ENCODE peak calls at places on chromosomes 2 and 18, in nine cellular contexts. One of them, this sample, is unnamed.
A peak's percentile ranks its signal among the peaks of the same experiment; 100 is the strongest.

GRCh38 chr2:8090748-8091700 is 590.8 kb upstream of the ID2 start:
- DNase-seq in body of pancreas: peak; percentile 44
- DNase-seq in fibroblast of mammary gland: peak; percentile 99
- DNase-seq in dorsolateral prefrontal cortex: no peak
- DNase-seq in mucosa of descending colon: peak; percentile 64
- DNase-seq in activated B cell treated with CpG ODN at 0.5 μM for 24 hours: no peak
- DNase-seq in Calu3: peak; percentile 59
- DNase-seq in A549: peak; percentile 8
- DNase-seq in foreskin fibroblast: peak; percentile 98
- DNase-seq in this sample: peak; percentile 87

GRCh38 chr18:41756141-41756540 is 198.9 kb upstream of the PIK3C3 start:
- DNase-seq in foreskin fibroblast: no peak
- DNase-seq in fibroblast of mammary gland: no peak
- DNase-seq in Calu3: no peak
- DNase-seq in A549: no peak
- DNase-seq in activated B cell treated with CpG ODN at 0.5 μM for 24 hours: no peak
- DNase-seq in mucosa of descending colon: no peak
- DNase-seq in dorsolateral prefrontal cortex: no peak
- DNase-seq in body of pancreas: no peak
- DNase-seq in this sample: no peak

GRCh38 chr2:40488927-40489677 is 37.2 kb upstream of the SLC8A1 start:
- DNase-seq in Calu3: no peak
- DNase-seq in fibroblast of mammary gland: peak; percentile 28
- DNase-seq in activated B cell treated with CpG ODN at 0.5 μM for 24 hours: no peak
- DNase-seq in A549: no peak
- DNase-seq in dorsolateral prefrontal cortex: no peak
- DNase-seq in mucosa of descending colon: no peak
- DNase-seq in body of pancreas: no peak
- DNase-seq in foreskin fibroblast: peak; percentile 59
- DNase-seq in this sample: peak; percentile 25

GRCh38 chr2:24721470-24721869 is 71.7 kb downstream of the PTRHD1 start:
- DNase-seq in A549: no peak
- DNase-seq in mucosa of descending colon: no peak
- DNase-seq in Calu3: no peak
- DNase-seq in fibroblast of mammary gland: peak; percentile 89
- DNase-seq in foreskin fibroblast: peak; percentile 94
- DNase-seq in body of pancreas: peak; percentile 60
- DNase-seq in dorsolateral prefrontal cortex: peak; percentile 81
- DNase-seq in activated B cell treated with CpG ODN at 0.5 μM for 24 hours: no peak
- DNase-seq in this sample: peak; percentile 58

GRCh38 chr2:97900806-97901205 is 94.9 kb downstream of the TMEM131 start:
- DNase-seq in body of pancreas: no peak
- DNase-seq in activated B cell treated with CpG ODN at 0.5 μM for 24 hours: no peak
- DNase-seq in Calu3: no peak
- DNase-seq in mucosa of descending colon: no peak
- DNase-seq in foreskin fibroblast: peak; percentile 42
- DNase-seq in fibroblast of mammary gland: no peak
- DNase-seq in A549: no peak
- DNase-seq in dorsolateral prefrontal cortex: no peak
- DNase-seq in this sample: no peak

GRCh38 chr2:9739508-9739907 is 103.8 kb upstream of the TAF1B start:
- DNase-seq in Calu3: peak; percentile 50
- DNase-seq in foreskin fibroblast: peak; percentile 34
- DNase-seq in fibroblast of mammary gland: no peak
- DNase-seq in dorsolateral prefrontal cortex: no peak
- DNase-seq in A549: no peak
- DNase-seq in body of pancreas: no peak
- DNase-seq in activated B cell treated with CpG ODN at 0.5 μM for 24 hours: no peak
- DNase-seq in mucosa of descending colon: peak; percentile 87
- DNase-seq in this sample: no peak

GRCh38 chr18:28736951-28737350 is 560.0 kb upstream of the CDH2 start:
- DNase-seq in dorsolateral prefrontal cortex: no peak
- DNase-seq in mucosa of descending colon: no peak
- DNase-seq in foreskin fibroblast: peak; percentile 26
- DNase-seq in activated B cell treated with CpG ODN at 0.5 μM for 24 hours: no peak
- DNase-seq in body of pancreas: no peak
- DNase-seq in fibroblast of mammary gland: peak; percentile 19
- DNase-seq in Calu3: no peak
- DNase-seq in A549: no peak
- DNase-seq in this sample: peak; percentile 7

GRCh38 chr18:28176933-28177827 is at the start of gene CDH2:
- DNase-seq in body of pancreas: peak; percentile 13
- DNase-seq in mucosa of descending colon: no peak
- DNase-seq in activated B cell treated with CpG ODN at 0.5 μM for 24 hours: no peak
- DNase-seq in dorsolateral prefrontal cortex: peak; percentile 73
- DNase-seq in foreskin fibroblast: peak; percentile 81
- DNase-seq in A549: peak; percentile 66
- DNase-seq in Calu3: no peak
- DNase-seq in fibroblast of mammary gland: peak; percentile 83
- DNase-seq in this sample: peak; percentile 82

DNA sequence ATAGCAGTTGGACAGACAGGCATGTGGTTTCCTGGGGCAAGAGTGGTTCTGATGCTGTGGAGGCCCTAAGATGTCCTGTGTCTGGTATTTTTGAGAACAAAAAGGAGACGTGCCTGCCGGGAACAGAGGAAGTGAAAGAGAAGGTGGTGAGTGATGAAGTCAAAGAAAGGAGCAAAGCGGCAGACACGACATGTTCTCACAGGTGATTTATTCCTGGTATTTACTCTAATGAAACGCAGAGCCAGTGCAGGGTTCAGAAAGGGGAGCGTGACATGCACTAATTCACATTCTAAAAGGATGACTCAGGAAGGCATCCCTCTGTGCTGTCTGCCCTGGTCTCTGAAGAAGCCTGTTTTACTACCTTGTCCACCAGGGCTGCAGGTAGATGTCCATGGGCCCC is 211.0 kb downstream of the KCNE4 start:
- DNase-seq in fibroblast of mammary gland: peak; percentile 20
- DNase-seq in foreskin fibroblast: peak; percentile 16
- DNase-seq in A549: no peak
- DNase-seq in body of pancreas: no peak
- DNase-seq in activated B cell treated with CpG ODN at 0.5 μM for 24 hours: no peak
- DNase-seq in dorsolateral prefrontal cortex: no peak
- DNase-seq in mucosa of descending colon: no peak
- DNase-seq in Calu3: no peak
- DNase-seq in this sample: peak; percentile 18
- TF ChIP-seq CTCF in fibroblast of mammary gland: no peak
- TF ChIP-seq CTCF in foreskin fibroblast: no peak
- TF ChIP-seq CTCF in A549: no peak
- TF ChIP-seq CTCF in body of pancreas: no peak
- TF ChIP-seq CTCF in activated B cell treated with CpG ODN at 0.5 μM for 24 hours: no peak
- TF ChIP-seq CTCF in dorsolateral prefrontal cortex: no peak
- TF ChIP-seq CTCF in mucosa of descending colon: no peak
- TF ChIP-seq CTCF in Calu3: no peak
- TF ChIP-seq CTCF in this sample: no peak

GRCh38 chr2:42810971-42811865 is 18.8 kb upstream of the HAAO start:
- DNase-seq in dorsolateral prefrontal cortex: no peak
- DNase-seq in mucosa of descending colon: peak; percentile 71
- DNase-seq in body of pancreas: peak; percentile 35
- DNase-seq in fibroblast of mammary gland: peak; percentile 54
- DNase-seq in A549: peak; percentile 32
- DNase-seq in Calu3: peak; percentile 35
- DNase-seq in foreskin fibroblast: peak; percentile 66
- DNase-seq in activated B cell treated with CpG ODN at 0.5 μM for 24 hours: no peak
- DNase-seq in this sample: no peak

GRCh38 chr2:42808301-42808700 is 15.9 kb upstream of the HAAO start:
- DNase-seq in activated B cell treated with CpG ODN at 0.5 μM for 24 hours: no peak
- DNase-seq in body of pancreas: no peak
- DNase-seq in Calu3: no peak
- DNase-seq in dorsolateral prefrontal cortex: no peak
- DNase-seq in mucosa of descending colon: no peak
- DNase-seq in fibroblast of mammary gland: no peak
- DNase-seq in foreskin fibroblast: no peak
- DNase-seq in A549: no peak
- DNase-seq in this sample: no peak

GRCh38 chr2:42809131-42809875 is 16.9 kb upstream of the HAAO start:
- DNase-seq in dorsolateral prefrontal cortex: no peak
- DNase-seq in A549: no peak
- DNase-seq in foreskin fibroblast: no peak
- DNase-seq in fibroblast of mammary gland: peak; percentile 79
- DNase-seq in mucosa of descending colon: no peak
- DNase-seq in activated B cell treated with CpG ODN at 0.5 μM for 24 hours: no peak
- DNase-seq in body of pancreas: peak; percentile 50
- DNase-seq in Calu3: no peak
- DNase-seq in this sample: no peak

GRCh38 chr2:42809876-42810125 is 17.4 kb upstream of the HAAO start:
- DNase-seq in Calu3: peak; percentile 89
- DNase-seq in dorsolateral prefrontal cortex: peak; percentile 70
- DNase-seq in body of pancreas: peak; percentile 85
- DNase-seq in mucosa of descending colon: peak; percentile 91
- DNase-seq in activated B cell treated with CpG ODN at 0.5 μM for 24 hours: peak; percentile 90
- DNase-seq in fibroblast of mammary gland: no peak
- DNase-seq in foreskin fibroblast: peak; percentile 94
- DNase-seq in A549: peak; percentile 80
- DNase-seq in this sample: peak; percentile 83

GRCh38 chr2:42810126-42810970 is 18.0 kb upstream of the HAAO start:
- DNase-seq in A549: peak; percentile 92
- DNase-seq in mucosa of descending colon: peak; percentile 95
- DNase-seq in foreskin fibroblast: peak; percentile 97
- DNase-seq in body of pancreas: peak; percentile 96
- DNase-seq in dorsolateral prefrontal cortex: peak; percentile 93
- DNase-seq in Calu3: peak; percentile 95
- DNase-seq in fibroblast of mammary gland: peak; percentile 96
- DNase-seq in activated B cell treated with CpG ODN at 0.5 μM for 24 hours: peak; percentile 96
- DNase-seq in this sample: peak; percentile 96
- TF ChIP-seq CTCF in A549: peak; percentile 3
- TF ChIP-seq CTCF in mucosa of descending colon: no peak
- TF ChIP-seq CTCF in foreskin fibroblast: no peak
- TF ChIP-seq CTCF in body of pancreas: no peak
- TF ChIP-seq CTCF in dorsolateral prefrontal cortex: peak; percentile 26
- TF ChIP-seq CTCF in Calu3: no peak
- TF ChIP-seq CTCF in fibroblast of mammary gland: no peak
- TF ChIP-seq CTCF in activated B cell treated with CpG ODN at 0.5 μM for 24 hours: no peak
- TF ChIP-seq CTCF in this sample: no peak

GRCh38 chr18:48419268-48420022 is 10.3 kb upstream of the ZBTB7C start:
- DNase-seq in Calu3: no peak
- DNase-seq in foreskin fibroblast: no peak
- DNase-seq in activated B cell treated with CpG ODN at 0.5 μM for 24 hours: no peak
- DNase-seq in fibroblast of mammary gland: no peak
- DNase-seq in A549: no peak
- DNase-seq in dorsolateral prefrontal cortex: no peak
- DNase-seq in body of pancreas: no peak
- DNase-seq in mucosa of descending colon: no peak
- DNase-seq in this sample: no peak
- TF ChIP-seq CTCF in Calu3: no peak
- TF ChIP-seq CTCF in foreskin fibroblast: no peak
- TF ChIP-seq CTCF in activated B cell treated with CpG ODN at 0.5 μM for 24 hours: no peak
- TF ChIP-seq CTCF in fibroblast of mammary gland: no peak
- TF ChIP-seq CTCF in A549: no peak
- TF ChIP-seq CTCF in dorsolateral prefrontal cortex: no peak
- TF ChIP-seq CTCF in body of pancreas: no peak
- TF ChIP-seq CTCF in mucosa of descending colon: no peak
- TF ChIP-seq CTCF in this sample: peak; percentile 12

GRCh38 chr2:235766206-235766794 is 272.5 kb downstream of the AGAP1 start:
- DNase-seq in dorsolateral prefrontal cortex: no peak
- DNase-seq in foreskin fibroblast: peak; percentile 84
- DNase-seq in fibroblast of mammary gland: peak; percentile 82
- DNase-seq in mucosa of descending colon: no peak
- DNase-seq in activated B cell treated with CpG ODN at 0.5 μM for 24 hours: no peak
- DNase-seq in body of pancreas: peak; percentile 70
- DNase-seq in Calu3: peak; percentile 58
- DNase-seq in A549: peak; percentile 65
- DNase-seq in this sample: peak; percentile 85

GRCh38 chr2:235763816-235764215 is 270.0 kb downstream of the AGAP1 start:
- DNase-seq in A549: no peak
- DNase-seq in activated B cell treated with CpG ODN at 0.5 μM for 24 hours: no peak
- DNase-seq in mucosa of descending colon: no peak
- DNase-seq in Calu3: no peak
- DNase-seq in dorsolateral prefrontal cortex: no peak
- DNase-seq in body of pancreas: no peak
- DNase-seq in foreskin fibroblast: no peak
- DNase-seq in fibroblast of mammary gland: no peak
- DNase-seq in this sample: no peak

GRCh38 chr2:235768606-235769005 is 274.8 kb downstream of the AGAP1 start:
- DNase-seq in mucosa of descending colon: no peak
- DNase-seq in fibroblast of mammary gland: no peak
- DNase-seq in foreskin fibroblast: no peak
- DNase-seq in body of pancreas: no peak
- DNase-seq in Calu3: no peak
- DNase-seq in A549: no peak
- DNase-seq in activated B cell treated with CpG ODN at 0.5 μM for 24 hours: no peak
- DNase-seq in dorsolateral prefrontal cortex: no peak
- DNase-seq in this sample: no peak

GRCh38 chr2:235765181-235765820 is 271.5 kb downstream of the AGAP1 start:
- DNase-seq in activated B cell treated with CpG ODN at 0.5 μM for 24 hours: no peak
- DNase-seq in A549: peak; percentile 8
- DNase-seq in fibroblast of mammary gland: peak; percentile 99
- DNase-seq in foreskin fibroblast: peak; percentile 83
- DNase-seq in body of pancreas: no peak
- DNase-seq in mucosa of descending colon: no peak
- DNase-seq in Calu3: no peak
- DNase-seq in dorsolateral prefrontal cortex: peak; percentile 79
- DNase-seq in this sample: peak; percentile 35

DNA sequence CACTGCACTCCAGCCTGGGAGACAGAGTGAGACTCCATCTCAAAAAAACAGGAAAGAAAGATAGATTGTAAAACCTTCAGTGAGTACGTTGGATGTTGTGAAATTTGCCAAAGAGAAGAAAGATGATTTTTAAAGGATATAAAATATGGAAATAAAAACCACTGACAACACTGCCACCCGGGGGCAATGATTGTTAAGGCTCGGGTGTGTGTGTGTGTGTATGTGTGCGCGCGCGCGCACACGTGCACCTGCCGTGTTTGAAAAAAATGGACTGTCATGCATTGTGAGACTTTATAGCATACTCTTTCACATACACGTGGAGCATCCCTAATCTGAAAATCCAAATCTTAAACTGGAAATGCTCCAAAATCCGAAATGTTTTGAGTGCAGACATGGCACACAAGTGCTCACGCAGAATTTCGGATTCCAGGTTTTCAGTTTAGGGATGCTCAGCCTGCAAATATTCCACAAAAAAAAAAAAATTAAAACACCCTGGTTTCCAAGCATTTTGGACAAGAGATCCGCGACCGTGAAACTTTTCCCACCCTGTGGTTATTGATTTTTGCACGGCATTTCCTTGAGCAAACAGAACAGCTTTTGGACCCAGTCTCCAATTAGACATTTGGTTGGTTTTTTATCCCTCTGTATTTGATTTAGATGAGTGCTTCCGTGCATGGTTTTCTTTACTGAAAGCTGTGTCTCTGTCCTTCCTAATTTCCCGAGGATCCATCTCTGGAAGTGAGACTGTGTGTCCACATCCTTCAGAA is 269.2 kb downstream of the AGAP1 start:
- DNase-seq in Calu3: no peak
- DNase-seq in A549: no peak
- DNase-seq in foreskin fibroblast: peak; percentile 34
- DNase-seq in activated B cell treated with CpG ODN at 0.5 μM for 24 hours: no peak
- DNase-seq in fibroblast of mammary gland: no peak
- DNase-seq in body of pancreas: no peak
- DNase-seq in dorsolateral prefrontal cortex: no peak
- DNase-seq in mucosa of descending colon: no peak
- DNase-seq in this sample: no peak
- TF ChIP-seq CTCF in Calu3: no peak
- TF ChIP-seq CTCF in A549: peak; percentile 11
- TF ChIP-seq CTCF in foreskin fibroblast: no peak
- TF ChIP-seq CTCF in activated B cell treated with CpG ODN at 0.5 μM for 24 hours: no peak
- TF ChIP-seq CTCF in fibroblast of mammary gland: no peak
- TF ChIP-seq CTCF in body of pancreas: no peak
- TF ChIP-seq CTCF in dorsolateral prefrontal cortex: no peak
- TF ChIP-seq CTCF in mucosa of descending colon: no peak
- TF ChIP-seq CTCF in this sample: peak; percentile 42

This sample was measured in HFFc6.